ENCODE peak calls at places on chromosomes 11 and 22, in eight cellular contexts. One of them, this sample, is unnamed.

GRCh38 chr11:2269601-2270321 is 627 bp downstream of the ASCL2 start:
- DNase-seq in skeletal muscle cell: no peak
- DNase-seq in activated T-cell treated with anti-CD3 and anti-CD28 coated beads, Interleukin-2, amount 50 U/mL, for 24 hours: peak
- DNase-seq in occipital lobe: no peak
- DNase-seq in neural crest cell: peak
- DNase-seq in G401: peak
- DNase-seq in NCI-H1436: no peak
- DNase-seq in DMS79: no peak
- DNase-seq in this sample: no peak

GRCh38 chr11:46332568-46333128 is 14.6 kb upstream of the DGKZ start:
- DNase-seq in activated T-cell treated with anti-CD3 and anti-CD28 coated beads, Interleukin-2, amount 50 U/mL, for 24 hours: peak
- DNase-seq in G401: no peak
- DNase-seq in occipital lobe: no peak
- DNase-seq in neural crest cell: no peak
- DNase-seq in DMS79: no peak
- DNase-seq in skeletal muscle cell: no peak
- DNase-seq in NCI-H1436: no peak
- DNase-seq in this sample: no peak

GRCh38 chr11:71086687-71087258 is 165.6 kb downstream of the SHANK2 start:
- DNase-seq in NCI-H1436: peak
- DNase-seq in skeletal muscle cell: no peak
- DNase-seq in neural crest cell: peak
- DNase-seq in activated T-cell treated with anti-CD3 and anti-CD28 coated beads, Interleukin-2, amount 50 U/mL, for 24 hours: no peak
- DNase-seq in DMS79: peak
- DNase-seq in G401: peak
- DNase-seq in occipital lobe: no peak
- DNase-seq in this sample: peak

GRCh38 chr11:65584723-65585171 is 8.9 kb downstream of the EHBP1L1 start:
- DNase-seq in G401: peak
- DNase-seq in NCI-H1436: no peak
- DNase-seq in neural crest cell: no peak
- DNase-seq in DMS79: no peak
- DNase-seq in occipital lobe: peak
- DNase-seq in activated T-cell treated with anti-CD3 and anti-CD28 coated beads, Interleukin-2, amount 50 U/mL, for 24 hours: no peak
- DNase-seq in skeletal muscle cell: no peak
- DNase-seq in this sample: no peak

GRCh38 chr11:106889718-106890117 is 128.6 kb downstream of the GUCY1A2 start:
- DNase-seq in activated T-cell treated with anti-CD3 and anti-CD28 coated beads, Interleukin-2, amount 50 U/mL, for 24 hours: no peak
- DNase-seq in DMS79: no peak
- DNase-seq in G401: no peak
- DNase-seq in skeletal muscle cell: no peak
- DNase-seq in occipital lobe: no peak
- DNase-seq in NCI-H1436: no peak
- DNase-seq in neural crest cell: no peak
- DNase-seq in this sample: no peak

GRCh38 chr22:47175151-47175760 is 412.8 kb downstream of the TBC1D22A start:
- DNase-seq in NCI-H1436: no peak
- DNase-seq in activated T-cell treated with anti-CD3 and anti-CD28 coated beads, Interleukin-2, amount 50 U/mL, for 24 hours: no peak
- DNase-seq in DMS79: no peak
- DNase-seq in skeletal muscle cell: peak
- DNase-seq in neural crest cell: no peak
- DNase-seq in G401: no peak
- DNase-seq in occipital lobe: no peak
- DNase-seq in this sample: no peak

GRCh38 chr11:118143661-118144185 is 8.9 kb downstream of the SCN4B start:
- DNase-seq in G401: no peak
- DNase-seq in occipital lobe: no peak
- DNase-seq in NCI-H1436: no peak
- DNase-seq in skeletal muscle cell: no peak
- DNase-seq in neural crest cell: no peak
- DNase-seq in DMS79: no peak
- DNase-seq in activated T-cell treated with anti-CD3 and anti-CD28 coated beads, Interleukin-2, amount 50 U/mL, for 24 hours: no peak
- DNase-seq in this sample: no peak

GRCh38 chr11:70540196-70540595 is 141.9 kb downstream of the CTTN start:
- DNase-seq in occipital lobe: no peak
- DNase-seq in neural crest cell: no peak
- DNase-seq in skeletal muscle cell: no peak
- DNase-seq in NCI-H1436: no peak
- DNase-seq in activated T-cell treated with anti-CD3 and anti-CD28 coated beads, Interleukin-2, amount 50 U/mL, for 24 hours: no peak
- DNase-seq in G401: no peak
- DNase-seq in DMS79: no peak
- DNase-seq in this sample: no peak

GRCh38 chr11:95338430-95338991 is 107.5 kb upstream of the SESN3 start:
- DNase-seq in G401: peak
- DNase-seq in skeletal muscle cell: peak
- DNase-seq in occipital lobe: no peak
- DNase-seq in NCI-H1436: peak
- DNase-seq in activated T-cell treated with anti-CD3 and anti-CD28 coated beads, Interleukin-2, amount 50 U/mL, for 24 hours: no peak
- DNase-seq in neural crest cell: no peak
- DNase-seq in DMS79: peak
- DNase-seq in this sample: no peak